ENCODE peak calls at places on chromosomes 2 and 18, in five cellular contexts. M is RWPE1, N is neural crest cell, R is choroid plexus epithelial cell, I is B cell. W is an unnamed sample.
A peak's percentile ranks its signal among the peaks of the same experiment; 100 is the strongest.

GRCh38 chr2:169210917-169211316 is 141.6 kb downstream of the DHRS9 start:
- DNase-seq in M (no peak), N (no peak), R (no peak), I (no peak), W (no peak)

GRCh38 chr18:3667255-3668137 is 217.5 kb downstream of the TGIF1 start:
- DNase-seq in R (no peak), N (no peak), M (no peak), I (no peak), W (no peak)

GRCh38 chr2:28226558-28226957 is 166.1 kb upstream of the FOSL2 start:
- DNase-seq in N (no peak), R (no peak), I (no peak), M (no peak), W (no peak)

GRCh38 chr2:71453404-71454220 is at the start of gene DYSF:
- DNase-seq in M (peak; percentile 53), N (no peak), R (peak; percentile 44), I (peak; percentile 16), W (no peak)

GRCh38 chr2:9763356-9764152 is 79.7 kb upstream of the TAF1B start:
- DNase-seq in M (no peak), I (no peak), R (no peak), N (no peak), W (no peak)

GRCh38 chr18:9364242-9364641 is 29.7 kb downstream of the TWSG1 start:
- DNase-seq in R (no peak), M (peak; percentile 60), N (no peak), I (no peak), W (no peak)

GRCh38 chr18:48339692-48340091 is 69.5 kb downstream of the ZBTB7C start:
- DNase-seq in N (no peak), M (no peak), R (no peak), I (no peak), W (no peak)

GRCh38 chr2:182360012-182360662 is 66.7 kb downstream of the PDE1A start:
- DNase-seq in I (no peak), R (peak; percentile 27), N (no peak), M (no peak), W (no peak)

GRCh38 chr2:236417150-236417549 is 152.5 kb upstream of the ACKR3 start:
- DNase-seq in N (no peak), I (no peak), M (no peak), R (no peak), W (no peak)

GRCh38 chr2:44778671-44779476 is 162.6 kb upstream of the SIX3 start:
- DNase-seq in R (no peak), N (no peak), M (no peak), I (peak; percentile 79), W (peak; percentile 94)

GRCh38 chr2:236830931-236831330 is 254.8 kb upstream of the COPS8 start:
- DNase-seq in N (no peak), I (no peak), R (no peak), M (no peak), W (no peak)

GRCh38 chr2:229129738-229130371 is 141.2 kb downstream of the PID1 start:
- DNase-seq in M (peak; percentile 16), I (no peak), N (no peak), R (peak; percentile 6), W (no peak)

GRCh38 chr2:236814558-236814957 is 244.9 kb downstream of the ACKR3 start:
- DNase-seq in M (no peak), R (no peak), N (no peak), I (no peak), W (no peak)

GRCh38 chr2:10532631-10533101 is 84.5 kb upstream of the ODC1 start:
- DNase-seq in I (no peak), R (no peak), N (no peak), M (no peak), W (no peak)

GRCh38 chr2:138239902-138240595 is 261.5 kb upstream of the SPOPL start:
- DNase-seq in R (peak; percentile 80), M (no peak), N (no peak), I (no peak), W (no peak)

GRCh38 chr2:56224316-56224715 is 40.5 kb downstream of the CCDC85A start:
- DNase-seq in I (no peak), N (no peak), R (no peak), M (no peak), W (no peak)

GRCh38 chr2:200781626-200782025 is 30.1 kb upstream of the BZW1 start:
- DNase-seq in I (no peak), N (no peak), R (no peak), M (peak; percentile 52), W (no peak)

GRCh38 chr18:37584217-37584616 is 18.6 kb upstream of the CELF4 start:
- DNase-seq in N (no peak), R (no peak), M (no peak), I (no peak), W (no peak)

GRCh38 chr18:45245036-45245638 is 370.1 kb upstream of the SLC14A2 start:
- DNase-seq in I (no peak), R (no peak), M (no peak), N (no peak), W (no peak)

GRCh38 chr2:164143183-164143930 is 407.5 kb upstream of the FIGN start:
- DNase-seq in R (no peak), M (no peak), I (no peak), N (no peak), W (no peak)

GRCh38 chr2:26177122-26177521 is 4.2 kb downstream of the GAREM2 start:
- DNase-seq in I (no peak), M (no peak), R (no peak), N (no peak), W (no peak)

GRCh38 chr2:228518-229278 is 35.1 kb downstream of the SH3YL1 start:
- DNase-seq in I (no peak), M (no peak), N (no peak), R (no peak), W (no peak)

GRCh38 chr2:228115-228514 is 35.7 kb downstream of the SH3YL1 start:
- DNase-seq in M (no peak), N (no peak), R (no peak), I (no peak), W (no peak)

GRCh38 chr2:223971-224760 is 39.7 kb downstream of the SH3YL1 start:
- DNase-seq in N (no peak), R (no peak), I (no peak), M (no peak), W (no peak)

DNA sequence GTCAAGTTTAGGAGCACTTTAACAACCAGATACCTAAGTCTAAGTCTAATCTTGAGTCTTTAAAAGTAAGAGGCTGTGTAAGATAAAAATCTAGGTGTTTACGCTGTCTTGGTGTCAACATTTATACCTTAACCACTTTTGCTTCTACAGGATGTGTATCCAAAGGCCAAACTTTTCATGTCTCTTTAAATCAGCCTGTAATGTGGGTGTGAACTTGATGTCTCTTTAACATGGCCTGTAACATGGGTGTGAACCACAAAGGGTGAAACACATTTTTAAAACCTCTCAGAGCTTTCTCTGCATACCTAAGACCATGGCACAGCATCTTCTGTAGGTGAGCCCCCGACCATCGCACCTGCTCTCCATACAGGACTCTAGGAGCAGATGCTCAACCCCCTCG is 40.4 kb downstream of the SH3YL1 start:
- DNase-seq in N (no peak), I (no peak), M (no peak), R (no peak), W (no peak)
- TF ChIP-seq CTCF in N (no peak), I (no peak), M (no peak), R (no peak), W (no peak)

DNA sequence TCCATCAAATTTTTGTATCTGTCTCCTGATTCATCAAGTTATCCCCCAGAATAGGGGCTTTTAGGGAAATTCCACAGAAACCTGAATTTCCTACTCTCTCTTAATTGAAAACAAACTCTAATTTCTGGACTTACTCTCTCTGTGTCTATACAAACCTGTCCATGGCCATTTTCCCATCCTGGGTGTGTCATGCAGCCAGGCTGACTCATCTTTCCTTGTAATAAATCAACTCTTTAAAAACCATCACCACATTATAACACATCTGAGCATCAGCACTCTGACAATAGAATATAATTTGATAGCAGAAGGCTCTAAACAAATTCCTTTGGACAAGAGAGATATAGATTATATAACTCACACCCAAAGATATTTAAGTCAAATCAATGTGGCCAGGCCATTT is 610.2 kb downstream of the DCC start:
- DNase-seq in M (no peak), R (no peak), I (no peak), N (no peak), W (no peak)
- TF ChIP-seq CTCF in M (no peak), R (no peak), I (no peak), N (no peak), W (no peak)

DNA sequence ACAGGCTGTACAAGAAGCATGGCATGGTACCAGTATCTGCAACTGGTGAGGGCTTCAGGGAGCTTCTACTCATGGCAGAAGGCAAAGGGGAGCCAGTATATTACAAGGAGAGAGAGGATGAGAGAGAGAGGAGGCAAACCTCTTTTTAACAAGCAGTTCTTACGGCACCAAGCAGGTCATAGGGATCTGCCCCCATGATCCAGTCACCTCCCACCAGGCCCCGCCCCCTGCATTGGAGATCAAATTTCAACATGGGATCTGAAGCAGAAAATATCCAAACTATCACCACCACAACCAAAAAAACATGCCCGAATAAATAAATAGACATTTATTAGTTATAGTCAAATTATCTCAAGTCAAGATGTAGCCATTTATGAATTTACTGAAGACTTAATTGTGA is 14.5 kb upstream of the SLC35F5 start:
- DNase-seq in M (no peak), R (no peak), I (no peak), N (no peak), W (no peak)
- TF ChIP-seq CTCF in M (no peak), R (no peak), I (no peak), N (no peak), W (no peak)

GRCh38 chr2:43127941-43128561 is 98.4 kb downstream of the ZFP36L2 start:
- DNase-seq in M (no peak), N (no peak), I (no peak), R (no peak), W (no peak)

GRCh38 chr2:43126817-43127207 is 99.6 kb downstream of the ZFP36L2 start:
- DNase-seq in M (no peak), R (no peak), N (no peak), I (no peak), W (no peak)

GRCh38 chr2:43129254-43129653 is 97.2 kb downstream of the ZFP36L2 start:
- DNase-seq in N (no peak), R (no peak), I (no peak), M (no peak), W (no peak)

GRCh38 chr2:43125090-43125998 is 101.1 kb downstream of the ZFP36L2 start:
- DNase-seq in R (no peak), N (no peak), M (no peak), I (no peak), W (no peak)

GRCh38 chr2:43127208-43127940 is 99.0 kb downstream of the ZFP36L2 start:
- DNase-seq in M (no peak), N (peak; percentile 44), R (peak; percentile 55), I (peak; percentile 79), W (peak; percentile 89)
- TF ChIP-seq CTCF in M (peak; percentile 58), N (peak; percentile 59), R (peak; percentile 67), I (peak; percentile 75), W (peak; percentile 69)

GRCh38 chr18:63974991-63975390 is 5.1 kb downstream of the SERPINB8 start:
- DNase-seq in R (peak; percentile 76), M (no peak), I (peak; percentile 21), N (no peak), W (no peak)
- TF ChIP-seq CTCF in R (peak; percentile 57), M (no peak), I (no peak), N (no peak), W (no peak)

DNA sequence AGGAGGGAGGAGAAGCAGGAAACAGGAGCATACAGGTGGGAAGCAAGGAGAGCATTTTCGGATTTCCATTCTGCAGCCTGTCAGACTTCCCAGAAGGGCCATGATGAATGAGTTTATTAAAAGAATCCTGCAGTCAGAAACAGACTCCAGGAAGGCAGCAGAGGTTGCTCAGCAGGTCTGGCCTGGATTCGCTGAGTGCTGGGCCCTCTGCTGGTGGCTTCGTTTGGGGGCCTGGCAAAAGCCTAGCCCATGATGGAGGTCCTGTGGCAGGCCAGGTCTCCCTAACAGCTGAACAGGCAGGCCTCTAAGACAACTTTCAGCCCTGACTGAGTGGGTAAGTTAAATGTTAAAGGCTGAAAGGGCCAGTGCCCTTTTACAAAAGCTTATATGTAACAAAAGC is 108.2 kb upstream of the CAPN13 start:
- DNase-seq in M (no peak), N (peak; percentile 11), R (peak; percentile 2), I (no peak), W (no peak)
- TF ChIP-seq CTCF in M (no peak), N (peak; percentile 60), R (peak; percentile 19), I (no peak), W (no peak)